ENCODE peak calls at places on chromosomes 16 and 17, in eight cellular contexts. K is body of pancreas, D is psoas muscle, H is T47D, M is NCI-H1694 treated with DMSO at 0.1 percent for 48 hours, A is cardiac muscle cell, N is A549, S is RWPE1. U is an unnamed sample.

GRCh38 chr17:74380086-74380958 is 13.0 kb downstream of the GPR142 start:
- DNase-seq in K (peak), D (peak), H (peak), M (no peak), A (peak), N (peak), S (peak), U (no peak)

GRCh38 chr16:85825326-85825725 is 25.8 kb downstream of the COX4I1 start:
- DNase-seq in K (no peak), D (no peak), H (no peak), M (no peak), A (no peak), N (no peak), S (no peak), U (no peak)

GRCh38 chr17:55717898-55718735 is 4.5 kb downstream of the TMEM100 start:
- DNase-seq in K (peak), D (peak), H (peak), M (peak), A (peak), N (peak), S (peak), U (peak)

GRCh38 chr17:27088767-27089078 is 205.2 kb upstream of the WSB1 start:
- DNase-seq in K (no peak), D (no peak), H (no peak), M (no peak), A (no peak), N (no peak), S (no peak), U (no peak)

GRCh38 chr17:52995127-52995526 is 827.6 kb upstream of the KIF2B start:
- DNase-seq in K (no peak), D (no peak), H (no peak), M (no peak), A (no peak), N (no peak), S (no peak), U (no peak)

GRCh38 chr17:39450051-39450450 is 1.0 kb downstream of the MED1 start:
- DNase-seq in K (no peak), D (no peak), H (no peak), M (no peak), A (no peak), N (no peak), S (no peak), U (no peak)

GRCh38 chr16:84879569-84880487 is 60.0 kb downstream of the CRISPLD2 start:
- DNase-seq in K (no peak), D (no peak), H (no peak), M (no peak), A (no peak), N (peak), S (peak), U (no peak)

GRCh38 chr17:35981908-35982330 is 622 bp upstream of the CCL16 start:
- DNase-seq in K (no peak), D (no peak), H (no peak), M (no peak), A (no peak), N (no peak), S (no peak), U (no peak)

GRCh38 chr17:73559532-73559931 is 84.7 kb downstream of the SDK2 start:
- DNase-seq in K (no peak), D (no peak), H (no peak), M (no peak), A (no peak), N (no peak), S (no peak), U (no peak)

GRCh38 chr17:52648995-52649394 is 490.5 kb upstream of the CA10 start:
- DNase-seq in K (no peak), D (no peak), H (no peak), M (no peak), A (no peak), N (no peak), S (no peak), U (no peak)

GRCh38 chr17:2933606-2934005 is 129.8 kb downstream of the OR1D5 start:
- DNase-seq in K (no peak), D (no peak), H (no peak), M (no peak), A (no peak), N (no peak), S (no peak), U (no peak)

GRCh38 chr16:27444015-27444414 is 42.0 kb downstream of the IL21R start:
- DNase-seq in K (no peak), D (no peak), H (no peak), M (no peak), A (peak), N (no peak), S (peak), U (no peak)

GRCh38 chr16:73025111-73025505 is 22.8 kb downstream of the ZFHX3 start:
- DNase-seq in K (peak), D (peak), H (no peak), M (no peak), A (peak), N (no peak), S (no peak), U (no peak)

GRCh38 chr17:21463779-21464407 is 87.7 kb downstream of the KCNJ12 start:
- DNase-seq in K (no peak), D (no peak), H (no peak), M (no peak), A (peak), N (no peak), S (no peak), U (no peak)

GRCh38 chr17:55319933-55320593 is 55.3 kb downstream of the HLF start:
- DNase-seq in K (no peak), D (no peak), H (no peak), M (no peak), A (no peak), N (no peak), S (no peak), U (no peak)

GRCh38 chr17:21174719-21175118 is 39.2 kb downstream of the TMEM11 start:
- DNase-seq in K (no peak), D (no peak), H (no peak), M (no peak), A (peak), N (no peak), S (no peak), U (no peak)

GRCh38 chr16:30944352-30944751 is 4.5 kb upstream of the ORAI3 start:
- DNase-seq in K (no peak), D (no peak), H (no peak), M (no peak), A (no peak), N (no peak), S (no peak), U (no peak)

GRCh38 chr16:85137323-85138072 is 25.2 kb upstream of the CIBAR2 start:
- DNase-seq in K (peak), D (peak), H (peak), M (no peak), A (peak), N (peak), S (peak), U (no peak)

GRCh38 chr16:68064791-68065365 is 20.3 kb upstream of the NFATC3 start:
- DNase-seq in K (peak), D (peak), H (peak), M (peak), A (peak), N (peak), S (peak), U (peak)

GRCh38 chr17:47998044-47998443 is 27.1 kb downstream of the CDK5RAP3 start:
- DNase-seq in K (no peak), D (no peak), H (no peak), M (no peak), A (no peak), N (no peak), S (no peak), U (no peak)

GRCh38 chr16:15829460-15829859 is 27.4 kb downstream of the MYH11 start:
- DNase-seq in K (peak), D (peak), H (no peak), M (peak), A (peak), N (no peak), S (no peak), U (no peak)

GRCh38 chr17:70344356-70345060 is 175.2 kb downstream of the KCNJ2 start:
- DNase-seq in K (no peak), D (no peak), H (no peak), M (no peak), A (peak), N (no peak), S (no peak), U (no peak)

GRCh38 chr16:27154573-27155521 is 48.5 kb upstream of the KDM8 start:
- DNase-seq in K (peak), D (peak), H (peak), M (no peak), A (peak), N (peak), S (peak), U (peak)

GRCh38 chr17:44602390-44602789 is 45.1 kb downstream of the FZD2 start:
- DNase-seq in K (peak), D (no peak), H (no peak), M (no peak), A (no peak), N (no peak), S (no peak), U (no peak)

GRCh38 chr16:21268236-21268635 is 9.9 kb downstream of the CRYM start:
- DNase-seq in K (no peak), D (no peak), H (no peak), M (no peak), A (no peak), N (no peak), S (no peak), U (no peak)

U was measured in stimulated activated CD4-positive, alpha-beta T cell treated with anti-CD3 and anti-CD28 coated beads, Interleukin-12 subunit alpha, Interleukin-12 subunit beta, amount 100 ng/mL, for 4 hours.